ENCODE peak calls at places on chromosomes 1 and 21, in seven cellular contexts. G is IMR-90, K is H1, S is neuronal stem cell, I is H9, D is mesendoderm, T is trophoblast cell. M is an unnamed sample.

GRCh38 chr1:155127105-155127671 is 488 bp upstream of the EFNA1 start:
- DNase-seq in G (peak), T (peak), I (peak), D (peak), S (no peak), K (no peak), M (peak)

GRCh38 chr1:88985033-88985432 is 7.4 kb downstream of the KYAT3 start:
- DNase-seq in T (peak), I (no peak), K (no peak), S (no peak), D (no peak), G (peak), M (peak)

GRCh38 chr1:27257155-27257554 is 22.7 kb downstream of the WDTC1 start:
- DNase-seq in K (no peak), T (no peak), I (no peak), S (no peak), G (peak), D (no peak), M (peak)

GRCh38 chr1:236794585-236795034 is 482 bp upstream of the MTR start:
- DNase-seq in K (no peak), S (no peak), G (no peak), I (no peak), D (no peak), T (no peak), M (no peak)

GRCh38 chr1:115373305-115373704 is 35.3 kb upstream of the NGF start:
- DNase-seq in K (no peak), D (no peak), G (peak), I (no peak), S (no peak), T (peak), M (peak)

GRCh38 chr1:206461602-206462455 is 8.4 kb upstream of the IKBKE start:
- DNase-seq in I (peak), G (peak), D (peak), S (peak), T (peak), K (no peak), M (peak)

GRCh38 chr1:188023206-188023605 is 1194.5 kb downstream of the PLA2G4A start:
- DNase-seq in S (no peak), D (no peak), T (peak), I (no peak), G (peak), K (no peak), M (no peak)

GRCh38 chr1:56461158-56462127 is 117.9 kb downstream of the PLPP3 start:
- DNase-seq in I (peak), G (no peak), S (no peak), K (no peak), T (no peak), D (peak), M (no peak)

GRCh38 chr1:113701429-113701828 is 57.9 kb downstream of the PHTF1 start:
- DNase-seq in K (peak), S (no peak), T (no peak), D (peak), G (no peak), I (peak), M (no peak)

GRCh38 chr21:33350676-33351075 is 25.9 kb downstream of the IFNAR1 start:
- DNase-seq in D (no peak), I (no peak), S (no peak), T (no peak), K (no peak), G (no peak), M (no peak)

GRCh38 chr1:200979574-200980451 is 43.7 kb downstream of the KIF21B start:
- DNase-seq in I (peak), T (peak), D (peak), S (no peak), G (no peak), K (peak), M (no peak)

GRCh38 chr1:167950569-167950968 is 13.7 kb upstream of the MPC2 start:
- DNase-seq in T (no peak), I (no peak), D (no peak), K (no peak), G (no peak), S (no peak), M (no peak)

GRCh38 chr1:39871796-39872195 is 11.5 kb downstream of the TRIT1 start:
- DNase-seq in I (no peak), D (peak), T (no peak), S (no peak), G (no peak), K (no peak), M (no peak)

GRCh38 chr1:246004281-246004680 is 502.8 kb downstream of the SMYD3 start:
- DNase-seq in K (no peak), T (no peak), S (no peak), I (no peak), G (no peak), D (no peak), M (no peak)

GRCh38 chr1:51506537-51506936 is 12.5 kb downstream of the EPS15 start:
- DNase-seq in D (no peak), I (no peak), S (no peak), G (peak), K (no peak), T (peak), M (peak)

GRCh38 chr1:204377800-204378608 is 18.3 kb upstream of the PLEKHA6 start:
- DNase-seq in D (peak), T (peak), G (no peak), K (no peak), I (peak), S (no peak), M (no peak)

GRCh38 chr1:7641587-7642417 is 129.3 kb upstream of the VAMP3 start:
- DNase-seq in D (no peak), S (no peak), G (no peak), T (no peak), K (no peak), I (no peak), M (no peak)

GRCh38 chr21:35142036-35142825 is 93.1 kb upstream of the RUNX1 start:
- DNase-seq in T (no peak), G (no peak), D (no peak), I (no peak), K (no peak), S (no peak), M (no peak)

DNA sequence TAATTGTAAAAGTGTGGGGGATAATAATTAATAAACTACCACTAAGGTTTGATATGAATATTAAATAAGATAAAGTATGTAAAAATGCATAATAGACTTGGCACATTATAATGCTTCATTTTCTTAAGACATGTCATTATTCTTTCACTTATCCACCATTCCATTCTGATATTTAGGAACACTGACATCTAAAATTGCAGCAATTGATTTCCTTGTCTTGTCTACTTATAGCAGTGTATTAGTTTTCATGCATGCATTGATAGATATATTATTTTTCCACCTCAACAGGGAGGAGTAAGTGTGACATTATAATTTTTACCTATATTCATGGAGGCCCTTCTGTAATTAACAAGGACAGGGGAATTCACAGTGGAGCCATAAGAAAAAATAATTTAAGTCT is 41.6 kb upstream of the RGS4 start:
- DNase-seq in S (no peak), I (no peak), T (no peak), D (no peak), G (no peak), K (no peak), M (no peak)
- H3K4ac ChIP-seq in S (no peak), I (no peak), T (no peak), D (no peak), G (no peak), K (no peak), M (no peak)

GRCh38 chr1:177905686-177906085 is 64.2 kb downstream of the SEC16B start:
- DNase-seq in K (no peak), I (no peak), G (no peak), S (no peak), D (no peak), T (no peak), M (no peak)
- H3K4ac ChIP-seq in K (no peak), I (no peak), G (no peak), S (no peak), D (no peak), T (no peak), M (no peak)

GRCh38 chr1:231695439-231696255 is 69.1 kb downstream of the DISC1 start:
- DNase-seq in I (no peak), D (no peak), S (no peak), G (no peak), K (no peak), T (no peak), M (no peak)

GRCh38 chr1:231694081-231694443 is 67.5 kb downstream of the DISC1 start:
- DNase-seq in I (no peak), K (no peak), T (no peak), G (no peak), D (no peak), S (no peak), M (no peak)

GRCh38 chr1:231691618-231692259 is 65.1 kb downstream of the DISC1 start:
- DNase-seq in T (peak), S (peak), G (peak), I (peak), K (peak), D (peak), M (peak)

GRCh38 chr1:231693361-231694080 is 66.9 kb downstream of the DISC1 start:
- DNase-seq in K (no peak), G (no peak), T (no peak), D (no peak), S (no peak), I (no peak), M (no peak)

GRCh38 chr1:231694465-231695077 is 68.0 kb downstream of the DISC1 start:
- DNase-seq in G (no peak), K (no peak), I (no peak), D (no peak), T (no peak), S (no peak), M (no peak)
- H3K4ac ChIP-seq in G (no peak), K (no peak), I (no peak), D (no peak), T (no peak), S (no peak), M (no peak)

GRCh38 chr21:21907271-21907670 is 909.1 kb downstream of the NCAM2 start:
- DNase-seq in T (no peak), K (no peak), G (no peak), S (no peak), I (no peak), D (no peak), M (no peak)
- H3K4ac ChIP-seq in T (no peak), K (no peak), G (no peak), S (no peak), I (no peak), D (no peak), M (no peak)

M was measured in mesenchymal stem cell.